ENCODE peak calls at places on chromosomes 13 and 19, in six cellular contexts. U is cardiac fibroblast, G is spleen, I is nephron progenitor cell, P is heart right ventricle, X is colonic mucosa. A is an unnamed sample.
A peak's percentile ranks its signal among the peaks of the same experiment; 100 is the strongest.

GRCh38 chr13:106233336-106233735 is 302.1 kb downstream of the EFNB2 start:
- DNase-seq in X (no peak), U (no peak), P (no peak), G (no peak), I (no peak), A (no peak)

GRCh38 chr19:37855098-37855497 is 51.3 kb downstream of the WDR87 start:
- DNase-seq in G (no peak), X (peak; percentile 39), P (peak; percentile 13), U (peak; percentile 11), I (no peak), A (no peak)

GRCh38 chr13:105083986-105084385 is 1451.5 kb downstream of the EFNB2 start:
- DNase-seq in G (no peak), U (no peak), X (no peak), I (no peak), P (no peak), A (no peak)

GRCh38 chr13:83333614-83334388 is 548.5 kb downstream of the SLITRK1 start:
- DNase-seq in I (no peak), P (no peak), X (no peak), G (no peak), U (no peak), A (no peak)

GRCh38 chr19:29325241-29325975 is 112.5 kb upstream of the UQCRFS1 start:
- DNase-seq in U (no peak), P (no peak), G (no peak), I (no peak), X (no peak), A (no peak)

GRCh38 chr13:101397742-101398141 is 18.6 kb downstream of the NALCN start:
- DNase-seq in X (no peak), U (peak; percentile 8), I (peak; percentile 6), G (no peak), P (no peak), A (no peak)

GRCh38 chr13:93413972-93414717 is 187.5 kb downstream of the GPC6 start:
- DNase-seq in U (peak; percentile 39), X (no peak), G (no peak), I (no peak), P (no peak), A (no peak)

GRCh38 chr19:7152568-7152967 is 83.1 kb downstream of the ZNF557 start:
- DNase-seq in U (no peak), I (peak; percentile 15), X (no peak), G (no peak), P (no peak), A (no peak)

GRCh38 chr19:51607077-51607476 is 23.1 kb downstream of the SIGLEC5 start:
- DNase-seq in U (no peak), I (no peak), P (no peak), G (peak; percentile 83), X (no peak), A (no peak)

GRCh38 chr19:13764101-13764807 is at the start of gene MRI1:
- DNase-seq in U (peak; percentile 66), I (peak; percentile 76), P (peak; percentile 83), X (peak; percentile 83), G (peak; percentile 91), A (peak; percentile 56)

GRCh38 chr19:13763300-13763699 is 1.0 kb upstream of the MRI1 start:
- DNase-seq in X (no peak), P (no peak), I (no peak), U (no peak), G (no peak), A (no peak)

GRCh38 chr19:13758795-13759194 is 5.5 kb upstream of the MRI1 start:
- DNase-seq in G (no peak), P (no peak), X (no peak), U (no peak), I (no peak), A (no peak)

GRCh38 chr19:13762635-13763235 is 1.6 kb upstream of the MRI1 start:
- DNase-seq in P (no peak), G (no peak), U (no peak), I (no peak), X (no peak), A (no peak)

DNA sequence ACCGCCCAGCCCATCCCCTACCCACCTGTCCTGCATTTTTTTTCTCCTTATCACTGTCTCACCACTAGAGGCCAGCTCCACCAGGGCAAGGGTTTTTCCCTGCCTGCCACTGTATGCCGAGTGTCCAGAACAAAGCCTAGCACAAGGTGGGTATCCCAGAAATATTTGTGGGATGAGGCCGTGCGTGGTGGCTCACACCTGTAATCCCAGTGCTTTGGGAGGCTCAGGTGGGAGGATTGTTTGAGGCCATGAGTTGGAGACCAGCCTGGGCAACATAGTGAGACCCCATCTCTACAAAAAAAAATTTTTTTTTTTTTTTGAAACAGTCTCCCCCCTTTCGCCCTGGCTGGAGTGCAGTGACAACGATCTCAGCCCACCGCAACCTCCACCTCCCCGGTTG is 2.9 kb upstream of the MRI1 start:
- DNase-seq in I (no peak), X (no peak), U (no peak), G (no peak), P (no peak), A (no peak)
- TF ChIP-seq CTCF in I (no peak), X (no peak), U (no peak), G (no peak), P (no peak), A (no peak)

GRCh38 chr19:48386981-48387380 is 4.4 kb downstream of the KDELR1 start:
- DNase-seq in P (no peak), X (no peak), U (no peak), G (no peak), I (no peak), A (no peak)

GRCh38 chr19:48391100-48392005 is at the start of gene KDELR1:
- DNase-seq in G (peak; percentile 93), P (peak; percentile 78), U (peak; percentile 83), X (peak; percentile 82), I (peak; percentile 84), A (no peak)

GRCh38 chr19:48393196-48393558 is 291 bp upstream of the GRIN2D start:
- DNase-seq in X (no peak), I (no peak), U (no peak), P (no peak), G (no peak), A (no peak)

GRCh38 chr19:48393559-48394330 is at the start of gene GRIN2D:
- DNase-seq in P (no peak), U (peak; percentile 53), G (no peak), X (no peak), I (peak; percentile 71), A (no peak)

DNA sequence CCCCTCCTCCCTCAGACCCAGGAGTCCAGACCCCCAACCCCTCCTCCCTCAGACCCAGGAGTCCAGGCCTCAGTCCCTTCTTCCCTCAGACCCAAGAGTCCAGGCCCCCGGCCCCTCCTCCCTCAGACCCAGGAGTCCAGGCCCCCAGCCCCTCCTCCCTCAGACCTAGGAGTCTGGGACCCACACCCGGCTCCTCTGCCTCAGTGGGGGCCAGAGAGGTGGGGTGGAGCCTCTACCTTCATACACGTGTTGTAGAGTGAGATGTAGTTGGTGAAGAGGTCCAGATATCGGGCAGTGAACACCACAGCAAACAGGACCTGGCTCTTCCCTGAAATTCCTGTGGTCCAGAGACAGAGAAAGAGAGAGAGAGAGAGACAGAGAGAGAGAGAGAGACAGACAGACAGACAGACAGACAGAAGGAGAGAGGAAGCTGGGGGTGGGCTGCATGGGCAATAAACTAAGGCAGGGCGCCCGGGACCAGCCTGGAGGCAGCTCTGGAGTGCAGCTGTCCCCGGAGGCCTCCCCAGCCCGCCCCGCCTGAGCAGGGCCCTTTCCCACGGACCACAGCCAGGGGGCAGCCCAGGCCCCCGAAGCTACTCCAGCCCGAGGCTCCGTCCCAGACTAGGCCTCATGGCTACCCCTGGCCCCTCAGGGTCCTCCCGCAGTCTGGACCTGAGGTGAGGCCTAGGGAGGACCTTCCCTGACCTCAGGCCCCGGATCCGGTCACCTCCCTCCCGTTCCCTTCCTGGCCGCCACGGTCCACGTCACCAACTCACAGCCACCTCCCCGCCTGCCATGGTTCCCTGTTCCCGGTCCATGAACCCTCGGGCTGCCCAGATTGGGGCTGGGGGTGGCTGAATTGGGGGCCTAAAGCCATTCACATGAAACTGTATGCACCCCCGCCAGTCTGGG is 907 bp downstream of the KDELR1 start:
- DNase-seq in X (peak; percentile 67), I (peak; percentile 71), G (peak; percentile 91), U (peak; percentile 74), P (peak; percentile 57), A (peak; percentile 70)
- TF ChIP-seq CTCF in X (peak; percentile 67), I (peak; percentile 43), G (peak; percentile 86), U (peak; percentile 81), P (peak; percentile 73), A (peak; percentile 41)

GRCh38 chr19:5138606-5139594 is 170.0 kb downstream of the KDM4B start:
- DNase-seq in I (no peak), P (peak; percentile 62), U (peak; percentile 76), X (peak; percentile 54), G (peak; percentile 94), A (peak; percentile 77)
- TF ChIP-seq CTCF in I (no peak), P (no peak), U (no peak), X (no peak), G (no peak), A (no peak)

DNA sequence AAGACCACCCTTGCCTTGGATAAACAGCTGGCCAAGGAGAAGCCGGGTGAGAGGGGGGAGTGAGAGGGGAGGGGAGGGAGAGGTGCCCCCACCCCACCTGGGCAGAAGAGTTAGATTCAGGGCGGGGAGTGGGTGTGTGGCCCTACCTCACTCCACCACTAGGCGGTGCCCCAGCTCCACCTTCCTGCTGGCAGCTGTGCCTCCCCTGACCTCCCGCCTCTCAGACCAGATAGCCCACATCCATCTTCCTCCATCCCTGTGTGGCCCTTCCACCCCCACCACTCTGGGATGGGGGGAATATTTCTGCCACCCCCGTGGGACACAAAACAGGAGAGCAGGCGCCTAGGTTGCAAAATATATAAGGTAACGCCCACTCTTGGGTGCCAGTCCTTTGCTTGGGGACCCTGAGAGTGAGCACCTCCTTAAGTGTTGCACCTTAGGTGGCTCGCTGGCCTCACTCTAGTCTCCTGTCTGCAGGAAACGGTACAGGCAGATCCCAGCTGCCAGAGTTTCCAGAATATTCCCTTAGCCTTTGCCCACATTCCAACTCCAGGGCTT is 13.8 kb upstream of the EHD2 start:
- DNase-seq in X (peak; percentile 43), P (no peak), G (peak; percentile 85), U (peak; percentile 43), I (peak; percentile 85), A (no peak)
- TF ChIP-seq CTCF in X (peak; percentile 66), P (peak; percentile 68), G (no peak), U (peak; percentile 80), I (peak; percentile 90), A (peak; percentile 87)

A was measured in CD14-positive monocyte.